ENCODE peak calls at places on chromosome 12, in five cellular contexts. K is globus pallidus; D is stimulated activated CD8-positive, alpha-beta memory T cell treated with anti-CD3 and anti-CD28 coated beads, Interleukin-2, amount 100 ng/mL, for 1 hour; V is lower leg skin; M is CD8-positive, alpha-beta T cell. L is an unnamed sample.

GRCh38 chr12:13661005-13661887 is 320.2 kb downstream of the GRIN2B start:
- DNase-seq in K (peak; percentile 60), D (no peak), V (no peak), M (peak; percentile 0), L (peak; percentile 1)

GRCh38 chr12:49342066-49342913 is 4.4 kb upstream of the DNAJC22 start:
- DNase-seq in K (peak; percentile 63), D (peak; percentile 41), V (peak; percentile 94), M (peak; percentile 53), L (peak; percentile 30)

GRCh38 chr12:27593266-27593665 is 69.3 kb downstream of the PPFIBP1 start:
- DNase-seq in K (no peak), D (no peak), V (no peak), M (no peak), L (no peak)

GRCh38 chr12:6364037-6364360 is 11.4 kb downstream of the SCNN1A start:
- DNase-seq in K (no peak), D (no peak), V (peak; percentile 91), M (no peak), L (no peak)

GRCh38 chr12:104655059-104655609 is 198.4 kb downstream of the CHST11 start:
- DNase-seq in K (no peak), D (no peak), V (peak; percentile 68), M (no peak), L (no peak)

GRCh38 chr12:92215358-92215757 is 69.7 kb upstream of the BTG1 start:
- DNase-seq in K (no peak), D (no peak), V (no peak), M (no peak), L (no peak)

GRCh38 chr12:109910969-109911348 is 10.9 kb downstream of the TCHP start:
- DNase-seq in K (no peak), D (no peak), V (no peak), M (no peak), L (no peak)

GRCh38 chr12:131415781-131416180 is 295.1 kb upstream of the SFSWAP start:
- DNase-seq in K (no peak), D (no peak), V (no peak), M (no peak), L (no peak)

GRCh38 chr12:125229878-125230530 is 164.8 kb downstream of the AACS start:
- DNase-seq in K (no peak), D (no peak), V (no peak), M (no peak), L (no peak)

GRCh38 chr12:93571360-93571853 is 1.1 kb upstream of the SOCS2 start:
- DNase-seq in K (no peak), D (no peak), V (peak; percentile 94), M (peak; percentile 41), L (peak; percentile 41)

GRCh38 chr12:100481021-100481420 is 7.4 kb downstream of the NR1H4 start:
- DNase-seq in K (no peak), D (no peak), V (no peak), M (no peak), L (no peak)

GRCh38 chr12:4270016-4270669 is 3.4 kb upstream of the CCND2 start:
- DNase-seq in K (no peak), D (no peak), V (peak; percentile 83), M (no peak), L (peak; percentile 60)

GRCh38 chr12:52020539-52021336 is 14.0 kb downstream of the TAMALIN start:
- DNase-seq in K (no peak), D (no peak), V (peak; percentile 89), M (peak; percentile 54), L (peak; percentile 50)

GRCh38 chr12:132812631-132813305 is 15.9 kb downstream of the GOLGA3 start:
- DNase-seq in K (no peak), D (no peak), V (no peak), M (no peak), L (no peak)

GRCh38 chr12:123050331-123050809 is 69.9 kb downstream of the ARL6IP4 start:
- DNase-seq in K (no peak), D (no peak), V (no peak), M (no peak), L (no peak)

GRCh38 chr12:123269395-123269892 is 2.2 kb downstream of the CDK2AP1 start:
- DNase-seq in K (peak; percentile 94), D (no peak), V (peak; percentile 93), M (no peak), L (no peak)

L was measured in naive thymus-derived CD4-positive, alpha-beta T cell.